ENCODE peak calls at places on chromosomes 12 and 14, in nine cellular contexts. T is stomach, Z is GM23338, U is K562, W is SK-N-SH, O is endothelial cell of umbilical vein, Y is HCT116, E is suprapubic skin, G is HepG2. J is an unnamed sample.

GRCh38 chr12:88559772-88560171 is 20.5 kb downstream of the KITLG start:
- DNase-seq in W (no peak), E (no peak), U (no peak), Z (no peak), O (peak), Y (no peak), T (no peak), G (no peak), J (no peak)

GRCh38 chr12:56358836-56359532 is 923 bp downstream of the STAT2 start:
- DNase-seq in W (no peak), Y (no peak), E (no peak), G (no peak), T (no peak), O (no peak), Z (no peak), U (no peak), J (no peak)

GRCh38 chr14:68285421-68286179 is 466.0 kb downstream of the RAD51B start:
- DNase-seq in O (no peak), W (no peak), Y (no peak), T (no peak), G (no peak), Z (no peak), E (no peak), U (no peak), J (no peak)

GRCh38 chr14:103578401-103579075 is 15.8 kb downstream of the COA8 start:
- DNase-seq in Z (no peak), G (no peak), Y (no peak), T (no peak), E (no peak), W (no peak), U (no peak), O (no peak), J (no peak)

GRCh38 chr12:110015132-110015531 is 15.9 kb downstream of the ANKRD13A start:
- DNase-seq in U (no peak), E (no peak), G (no peak), Y (no peak), W (no peak), T (no peak), O (peak), Z (no peak), J (no peak)

GRCh38 chr14:93520053-93520607 is 89.4 kb downstream of the UNC79 start:
- DNase-seq in E (no peak), W (no peak), T (no peak), Y (no peak), O (no peak), Z (peak), G (no peak), U (no peak), J (no peak)

GRCh38 chr14:97813556-97813955 is 1016.4 kb downstream of the VRK1 start:
- DNase-seq in Y (no peak), Z (no peak), W (no peak), O (no peak), T (no peak), U (no peak), G (no peak), E (no peak), J (no peak)

GRCh38 chr12:54016478-54016964 is 7.7 kb downstream of the HOXC8 start:
- DNase-seq in U (no peak), G (no peak), E (no peak), T (no peak), O (no peak), W (no peak), Y (no peak), Z (no peak), J (peak)

GRCh38 chr12:62584619-62585018 is 118.0 kb downstream of the MON2 start:
- DNase-seq in E (no peak), G (no peak), W (no peak), Y (no peak), O (peak), Z (no peak), U (no peak), T (no peak), J (no peak)

GRCh38 chr14:38412654-38413053 is 156.8 kb upstream of the CLEC14A start:
- DNase-seq in G (no peak), Y (no peak), E (no peak), U (no peak), T (no peak), W (no peak), Z (no peak), O (no peak), J (no peak)

GRCh38 chr12:6980075-6980474 is 9.4 kb downstream of the EMG1 start:
- DNase-seq in Y (no peak), O (no peak), U (no peak), W (no peak), E (no peak), G (no peak), T (no peak), Z (no peak), J (no peak)

GRCh38 chr14:31880935-31881334 is 196.2 kb upstream of the ARHGAP5 start:
- DNase-seq in T (no peak), Z (no peak), O (peak), E (no peak), Y (peak), W (no peak), G (peak), U (no peak), J (no peak)

GRCh38 chr12:122980192-122981035 is at the start of gene ARL6IP4:
- DNase-seq in U (peak), T (peak), Z (peak), Y (no peak), W (peak), E (peak), O (peak), G (no peak), J (peak)
- TF ChIP-seq POLR2AphosphoS5 in U (peak), T (peak), Z (peak), Y (peak), W (peak), E (no peak), O (peak), G (peak), J (peak)

DNA sequence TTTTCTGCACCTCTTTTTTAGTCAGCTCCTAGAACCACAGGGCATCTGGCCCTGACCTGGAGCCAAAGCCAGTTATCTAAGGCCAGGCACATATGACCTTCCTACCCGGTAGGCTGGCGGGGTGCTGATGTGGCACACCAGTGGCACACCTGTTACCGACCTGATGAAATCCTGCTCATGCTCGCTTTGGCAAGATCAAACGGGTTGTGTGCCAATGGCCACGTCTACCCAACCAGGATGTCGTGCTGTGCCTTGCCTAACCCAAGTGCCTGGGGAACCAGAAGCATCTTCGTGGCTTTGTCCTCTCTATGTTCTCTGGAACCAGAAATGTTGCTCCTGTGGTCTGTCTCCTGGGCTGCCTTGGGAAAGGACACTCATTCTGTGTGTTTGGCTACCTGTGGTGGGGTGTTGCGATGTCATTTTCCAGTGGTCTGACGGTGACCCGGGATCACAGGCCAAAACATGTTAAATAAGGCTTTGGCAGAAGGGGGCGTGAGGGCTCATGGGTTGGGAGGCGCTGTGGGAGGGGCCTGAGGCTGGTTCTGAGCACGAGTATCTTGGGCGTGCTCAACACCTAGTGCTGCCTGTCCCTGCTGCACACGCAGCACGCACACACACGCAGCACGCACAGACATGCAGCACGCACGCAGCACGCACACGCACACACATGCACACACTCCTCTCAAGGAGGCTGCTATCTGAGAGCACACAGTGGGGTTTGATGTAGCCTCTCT is 27.9 kb downstream of the CCNK start:
- DNase-seq in T (peak), G (no peak), W (no peak), E (peak), U (no peak), O (no peak), Z (peak), Y (no peak), J (no peak)
- TF ChIP-seq POLR2AphosphoS5 in T (peak), G (no peak), W (no peak), E (no peak), U (no peak), O (no peak), Z (no peak), Y (no peak), J (no peak)

GRCh38 chr12:75361408-75361807 is 26.9 kb downstream of the GLIPR1L1 start:
- DNase-seq in G (no peak), U (no peak), O (no peak), T (no peak), Z (no peak), W (no peak), Y (no peak), E (no peak), J (no peak)
- TF ChIP-seq POLR2AphosphoS5 in G (no peak), U (no peak), O (no peak), T (no peak), Z (no peak), W (no peak), Y (no peak), E (no peak), J (no peak)

GRCh38 chr14:105069554-105069886 is 4.3 kb upstream of the GPR132 start:
- DNase-seq in G (no peak), W (no peak), T (no peak), O (no peak), Y (no peak), U (no peak), E (no peak), Z (no peak), J (no peak)
- TF ChIP-seq POLR2AphosphoS5 in G (no peak), W (no peak), T (no peak), O (no peak), Y (no peak), U (no peak), E (no peak), Z (no peak), J (no peak)